ENCODE peak calls at places on chromosomes 6 and 20, in nine cellular contexts. X, E, S, A, R, D, I, N and Z are unnamed samples.

GRCh38 chr6:56752534-56752933 is 109.8 kb upstream of the DST start:
- DNase-seq in S (no peak), E (no peak), D (no peak), I (no peak), A (no peak), R (no peak), N (no peak), X (no peak), Z (no peak)

GRCh38 chr6:162364488-162364887 is 363.1 kb downstream of the PRKN start:
- DNase-seq in S (no peak), D (no peak), I (no peak), A (no peak), E (no peak), X (no peak), N (no peak), R (no peak), Z (no peak)

GRCh38 chr6:87297115-87297514 is 25.3 kb upstream of the SMIM8 start:
- DNase-seq in D (no peak), R (no peak), A (no peak), X (no peak), E (no peak), N (peak; percentile 63), I (no peak), S (peak; percentile 29), Z (no peak)

GRCh38 chr20:19406371-19406770 is 193.9 kb downstream of the SLC24A3 start:
- DNase-seq in A (no peak), I (no peak), N (no peak), D (no peak), S (no peak), E (no peak), R (no peak), X (no peak), Z (no peak)

GRCh38 chr20:61908057-61909026 is 157.3 kb downstream of the TAF4 start:
- DNase-seq in E (no peak), R (no peak), N (no peak), S (no peak), D (no peak), I (no peak), X (no peak), A (peak; percentile 19), Z (no peak)

GRCh38 chr6:29992792-29993191 is 50.5 kb downstream of the HLA-A start:
- DNase-seq in S (no peak), E (no peak), A (no peak), X (no peak), I (no peak), D (no peak), N (peak; percentile 83), R (no peak), Z (no peak)

GRCh38 chr6:141452354-141452686 is 680.4 kb upstream of the GJE1 start:
- DNase-seq in E (no peak), S (no peak), I (no peak), N (no peak), D (no peak), A (no peak), R (no peak), X (no peak), Z (no peak)

GRCh38 chr20:32922466-32922865 is 63.7 kb downstream of the EFCAB8 start:
- DNase-seq in I (no peak), S (no peak), N (no peak), R (no peak), E (no peak), D (peak; percentile 5), A (no peak), X (no peak), Z (no peak)

GRCh38 chr20:22717466-22717865 is 133.1 kb upstream of the FOXA2 start:
- DNase-seq in N (no peak), R (no peak), S (no peak), I (no peak), D (peak; percentile 62), A (no peak), E (no peak), X (no peak), Z (no peak)

GRCh38 chr6:12065321-12066140 is 53.4 kb downstream of the HIVEP1 start:
- DNase-seq in N (no peak), R (no peak), D (no peak), X (peak; percentile 66), A (no peak), S (no peak), I (no peak), E (no peak), Z (peak; percentile 87)

GRCh38 chr6:34056301-34056700 is 89.6 kb downstream of the GRM4 start:
- DNase-seq in R (no peak), A (peak; percentile 84), S (peak; percentile 41), X (peak; percentile 36), E (peak; percentile 69), N (peak; percentile 78), I (peak; percentile 41), D (peak; percentile 61), Z (peak; percentile 37)

DNA sequence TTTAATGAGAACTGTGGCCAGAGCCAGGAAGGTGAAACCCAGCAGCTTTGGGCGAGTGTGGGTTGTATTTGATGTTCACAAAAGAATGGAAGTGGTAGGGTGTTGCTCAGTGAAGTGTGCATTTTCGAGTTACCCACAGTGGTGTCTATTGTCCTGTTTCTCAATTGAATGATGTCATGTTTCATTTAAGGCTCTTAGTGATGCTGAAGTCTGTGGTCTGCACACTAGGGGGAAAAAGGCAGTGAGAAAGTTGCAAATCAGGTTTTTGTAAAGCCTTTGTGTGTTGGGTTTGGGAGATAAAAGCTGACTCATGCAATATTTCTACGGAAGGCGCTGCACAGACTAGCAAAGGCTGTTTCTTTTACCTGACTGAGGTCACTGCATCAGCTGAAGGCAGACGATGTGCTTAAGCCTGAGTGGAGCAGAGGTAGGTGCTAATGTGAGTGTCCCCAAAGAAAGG is 121.1 kb downstream of the PLEKHG1 start:
- DNase-seq in I (no peak), R (no peak), S (peak; percentile 88), N (no peak), X (peak; percentile 66), A (no peak), D (no peak), E (no peak), Z (peak; percentile 87)
- TF ChIP-seq CTCF in I (no peak), R (no peak), S (no peak), N (no peak), X (no peak), A (no peak), D (no peak), E (no peak), Z (no peak)

DNA sequence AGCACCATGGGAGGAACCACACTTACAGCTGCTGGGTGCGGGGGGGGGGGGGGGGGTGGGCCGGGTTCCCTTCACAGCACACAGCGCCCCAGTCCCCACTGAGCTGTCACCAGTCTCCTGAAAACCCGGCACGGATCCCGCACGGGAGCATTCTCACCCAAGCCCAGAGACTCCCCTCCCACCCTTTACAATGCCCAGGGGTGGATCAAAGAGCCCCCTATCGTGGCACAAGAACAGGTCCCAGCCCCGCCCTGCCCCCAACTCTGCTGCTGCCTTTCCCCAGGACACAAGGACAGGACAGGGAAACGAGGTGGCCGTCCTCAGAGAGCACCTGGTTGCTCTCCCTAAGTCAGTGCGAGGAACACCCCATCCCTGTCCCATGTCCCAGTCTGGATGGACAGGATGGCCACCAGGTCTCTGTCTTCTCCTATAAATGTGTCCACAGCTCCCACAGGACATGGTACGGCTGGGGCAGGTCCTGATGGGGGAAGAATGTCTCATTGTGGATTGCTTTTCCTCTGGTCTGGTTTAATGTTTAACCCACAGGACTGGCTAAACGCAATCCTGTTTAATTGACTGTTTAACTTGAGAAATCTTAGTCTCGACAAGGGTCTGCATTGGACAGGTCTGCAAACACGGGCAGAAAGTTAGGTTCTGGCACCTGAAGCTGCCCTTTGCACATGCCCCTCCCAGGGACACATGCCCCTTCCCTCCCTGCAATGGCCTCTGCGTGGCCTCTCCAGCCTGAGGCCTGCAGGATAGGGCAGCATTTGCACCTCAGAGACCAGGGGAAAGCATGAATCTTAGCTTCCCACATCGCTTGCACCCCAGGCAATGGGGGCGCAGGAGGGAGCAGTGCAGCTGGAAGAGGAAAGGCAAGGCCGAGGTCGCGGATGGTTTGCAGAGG is 45.3 kb downstream of the DACT2 start:
- DNase-seq in D (no peak), E (peak; percentile 45), R (no peak), I (no peak), S (no peak), X (no peak), A (peak; percentile 80), N (no peak), Z (no peak)
- H3K4me3 ChIP-seq in D (no peak overlapping the region), E (no peak overlapping the region), R (no peak overlapping the region), I (no peak overlapping the region), S (no peak overlapping the region), X (no peak overlapping the region), A (no peak overlapping the region), N (no peak overlapping the region), Z (no peak overlapping the region)

GRCh38 chr6:169158750-169159149 is 94.9 kb downstream of the THBS2 start:
- DNase-seq in I (no peak), X (no peak), D (no peak), N (peak; percentile 33), A (no peak), S (peak; percentile 32), R (no peak), E (peak; percentile 58), Z (no peak)
- TF ChIP-seq CTCF in I (no peak), X (no peak), D (no peak), N (no peak), A (no peak), S (no peak), R (no peak), E (no peak), Z (no peak)

DNA sequence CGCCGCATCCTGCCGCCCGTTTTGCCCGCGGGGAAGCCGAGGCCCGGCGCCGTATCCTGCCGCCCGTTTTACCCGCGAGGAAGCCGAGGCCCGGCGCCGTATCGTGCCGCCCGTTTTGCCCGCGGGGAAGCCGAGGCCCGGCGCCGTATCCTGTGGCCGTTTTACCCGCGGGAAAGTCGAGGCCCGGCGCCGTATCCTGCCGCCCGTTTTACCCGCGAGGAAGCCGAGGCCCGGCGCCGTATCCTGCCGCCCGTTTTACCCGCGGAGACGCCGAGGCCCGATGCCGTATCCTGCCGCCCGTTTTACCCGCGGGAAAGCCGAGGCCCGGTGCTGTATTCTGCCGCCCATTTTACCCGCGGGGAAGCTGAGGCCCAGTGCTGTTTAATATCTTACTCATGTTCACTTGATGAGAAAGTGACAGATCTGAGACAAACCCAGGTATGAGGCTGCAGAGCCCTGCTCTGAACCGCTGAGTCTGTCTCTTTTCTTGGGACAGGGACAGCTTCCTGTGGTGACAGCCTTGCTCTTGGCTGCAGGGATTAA is 129.4 kb downstream of the CDH26 start:
- DNase-seq in I (no peak), A (no peak), X (no peak), D (no peak), N (peak; percentile 18), E (no peak), R (no peak), S (no peak), Z (no peak)
- H3K4me3 ChIP-seq in I (no peak overlapping the region), A (no peak overlapping the region), X (no peak overlapping the region), D (peak overlapping the region; percentile 39), N (no peak overlapping the region), E (peak overlapping the region; percentile 24), R (no peak overlapping the region), S (no peak overlapping the region), Z (no peak overlapping the region)

DNA sequence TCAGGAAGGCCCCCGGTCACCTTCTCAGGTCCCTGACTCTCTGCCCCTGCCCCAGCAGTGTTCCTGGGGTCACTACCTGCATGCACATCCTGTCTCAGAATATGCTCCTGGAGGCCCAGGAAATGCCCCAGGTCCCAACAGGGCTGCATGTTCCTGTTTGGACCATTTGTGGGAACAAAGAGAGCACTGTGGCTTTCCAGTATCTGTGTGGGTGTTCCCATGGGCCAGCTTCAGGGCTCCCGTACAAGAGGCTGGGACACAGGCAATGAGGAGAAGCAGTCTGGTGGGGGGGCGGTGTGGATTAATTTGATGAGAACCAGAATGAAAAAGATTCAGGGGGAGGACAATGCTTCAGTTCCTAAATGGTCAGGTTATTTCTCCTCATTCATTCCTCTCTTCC is 61.5 kb upstream of the GGTLC1 start:
- DNase-seq in N (no peak), I (no peak), D (no peak), S (no peak), A (no peak), R (no peak), X (no peak), E (no peak), Z (no peak)
- TF ChIP-seq CTCF in N (no peak), I (no peak), D (no peak), S (no peak), A (no peak), R (no peak), X (no peak), E (no peak), Z (no peak)